ENCODE peak calls at places on chromosome 1, in five cellular contexts. A, Y, W, D and Z are unnamed samples.

GRCh38 chr1:222392571-222392970 is 155.3 kb downstream of the HHIPL2 start:
- DNase-seq in Y (no peak), D (no peak), A (no peak), W (no peak), Z (no peak)

GRCh38 chr1:117371436-117372151 is 4.3 kb downstream of the MAN1A2 start:
- DNase-seq in A (no peak), W (no peak), D (no peak), Y (peak), Z (no peak)

GRCh38 chr1:22349302-22350043 is 102.2 kb upstream of the ZBTB40 start:
- DNase-seq in W (no peak), A (no peak), Y (no peak), D (no peak), Z (no peak)

GRCh38 chr1:21261551-21262281 is 28.5 kb downstream of the ECE1 start:
- DNase-seq in D (no peak), W (peak), Y (peak), A (no peak), Z (no peak)

GRCh38 chr1:205542367-205542766 is 37.9 kb downstream of the CDK18 start:
- DNase-seq in Y (no peak), A (no peak), D (no peak), W (no peak), Z (peak)

GRCh38 chr1:174995121-174995520 is 4.6 kb upstream of the CACYBP start:
- DNase-seq in W (no peak), A (no peak), Y (peak), D (no peak), Z (no peak)

GRCh38 chr1:40341509-40342380 is 24.7 kb upstream of the COL9A2 start:
- DNase-seq in D (no peak), W (no peak), Y (no peak), A (no peak), Z (no peak)

GRCh38 chr1:219965950-219966349 is 37.6 kb upstream of the SLC30A10 start:
- DNase-seq in D (no peak), A (no peak), W (no peak), Y (no peak), Z (no peak)

GRCh38 chr1:38872401-38873026 is 634 bp downstream of the MYCBP start:
- DNase-seq in D (peak), Y (peak), W (no peak), A (no peak), Z (no peak)

GRCh38 chr1:230977781-230978490 is 725 bp downstream of the TTC13 start:
- DNase-seq in D (peak), W (no peak), A (peak), Y (peak), Z (no peak)

GRCh38 chr1:27300341-27301051 is 21.5 kb upstream of the TMEM222 start:
- DNase-seq in Y (peak), D (peak), A (peak), W (peak), Z (peak)
- TF ChIP-seq CTCF in Y (peak), D (peak), A (peak), W (no peak), Z (peak)

GRCh38 chr1:160113407-160113806 is 2.2 kb upstream of the ATP1A2 start:
- DNase-seq in Y (no peak), W (no peak), A (no peak), D (no peak), Z (no peak)
- TF ChIP-seq CTCF in Y (peak), W (no peak), A (peak), D (no peak), Z (no peak)

DNA sequence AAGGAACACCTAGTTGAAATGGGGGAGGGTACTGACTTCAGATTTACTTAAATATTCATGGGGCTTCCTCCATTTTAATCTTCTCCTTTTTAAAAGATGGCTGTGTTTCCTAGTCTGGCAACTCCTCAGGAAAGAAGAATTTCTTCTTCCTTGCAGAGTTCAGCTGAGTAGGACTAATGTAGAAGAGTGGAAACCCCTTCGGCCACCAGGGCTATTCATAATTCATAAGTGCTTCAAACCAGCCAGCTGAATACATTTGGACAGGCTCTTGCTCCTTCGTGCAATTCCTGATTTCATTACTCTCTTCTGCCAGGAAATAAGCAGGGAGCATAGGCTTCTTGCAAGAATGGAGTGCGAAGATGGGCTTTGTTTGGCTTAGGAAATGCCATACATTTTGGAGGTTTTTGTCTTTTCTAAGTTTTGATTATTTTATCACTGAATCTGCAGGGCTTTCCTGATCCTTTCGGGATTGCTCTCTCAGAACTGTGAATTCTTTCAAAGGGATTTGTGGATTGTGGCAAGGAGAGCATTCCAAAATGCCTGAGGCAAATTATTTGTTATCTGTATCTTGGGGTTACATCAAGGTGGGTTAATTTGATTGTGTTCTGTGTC is 179.5 kb upstream of the SGIP1 start:
- DNase-seq in A (no peak), W (no peak), D (no peak), Y (peak), Z (no peak)
- TF ChIP-seq CTCF in A (no peak), W (no peak), D (no peak), Y (peak), Z (peak)

GRCh38 chr1:161736332-161736969 is 13.1 kb upstream of the DUSP12 start:
- DNase-seq in W (no peak), A (no peak), Y (no peak), D (no peak), Z (no peak)
- TF ChIP-seq CTCF in W (no peak), A (no peak), Y (no peak), D (no peak), Z (no peak)